ENCODE peak calls at places on chromosome 16, in four cellular contexts. N is ovary, X is uterus, V is heart right ventricle. D is an unnamed sample.
A peak's percentile ranks its signal among the peaks of the same experiment; 100 is the strongest.

GRCh38 chr16:87686697-87687570 is 78.9 kb downstream of the KLHDC4 start:
- DNase-seq in N (no peak), X (no peak), V (no peak), D (peak; percentile 32)

GRCh38 chr16:23581746-23582145 is 14.4 kb downstream of the NDUFAB1 start:
- DNase-seq in N (no peak), X (no peak), V (no peak), D (no peak)

GRCh38 chr16:22369221-22369811 is 5.1 kb downstream of the CDR2 start:
- DNase-seq in N (no peak), X (no peak), V (no peak), D (no peak)

GRCh38 chr16:4160663-4161436 is 44.6 kb upstream of the ADCY9 start:
- DNase-seq in N (no peak), X (no peak), V (no peak), D (no peak)

GRCh38 chr16:69798466-69798865 is 36.3 kb downstream of the WWP2 start:
- DNase-seq in N (no peak), X (no peak), V (no peak), D (no peak)

GRCh38 chr16:19238386-19238785 is 47.1 kb upstream of the CLEC19A start:
- DNase-seq in N (no peak), X (no peak), V (no peak), D (no peak)

GRCh38 chr16:81478876-81479496 is 34.4 kb downstream of the CMIP start:
- DNase-seq in N (no peak), X (no peak), V (no peak), D (no peak)

GRCh38 chr16:78987676-78988075 is 612.9 kb downstream of the MAF start:
- DNase-seq in N (no peak), X (no peak), V (no peak), D (no peak)

GRCh38 chr16:12458591-12459400 is 344.9 kb downstream of the CPPED1 start:
- DNase-seq in N (no peak), X (no peak), V (peak; percentile 33), D (no peak)

GRCh38 chr16:64933890-64934289 is 188.0 kb downstream of the CDH11 start:
- DNase-seq in N (no peak), X (no peak), V (no peak), D (no peak)

GRCh38 chr16:8655184-8655717 is 19.2 kb upstream of the ABAT start:
- DNase-seq in N (no peak), X (no peak), V (no peak), D (peak; percentile 30)

GRCh38 chr16:69934044-69934443 is 17.1 kb upstream of the CLEC18A start:
- DNase-seq in N (no peak), X (no peak), V (no peak), D (no peak)

GRCh38 chr16:85457366-85457765 is 155.8 kb upstream of the GSE1 start:
- DNase-seq in N (no peak), X (no peak), V (no peak), D (no peak)

GRCh38 chr16:67993207-67994036 is 5.9 kb downstream of the DPEP2 start:
- DNase-seq in N (peak; percentile 82), X (peak; percentile 77), V (peak; percentile 88), D (peak; percentile 70)

GRCh38 chr16:11052080-11052808 is 107.9 kb downstream of the CLEC16A start:
- DNase-seq in N (no peak), X (no peak), V (no peak), D (no peak)

GRCh38 chr16:55169780-55170179 is 154.2 kb upstream of the IRX6 start:
- DNase-seq in N (no peak), X (no peak), V (no peak), D (no peak)

GRCh38 chr16:23991044-23991443 is 155.3 kb downstream of the PRKCB start:
- DNase-seq in N (no peak), X (no peak), V (no peak), D (no peak)

GRCh38 chr16:79269211-79269863 is 331.2 kb downstream of the MAF start:
- DNase-seq in N (no peak), X (no peak), V (no peak), D (no peak)

GRCh38 chr16:72216767-72217166 is 44.8 kb upstream of the PMFBP1 start:
- DNase-seq in N (no peak), X (no peak), V (no peak), D (no peak)

GRCh38 chr16:77297996-77298637 is 98.9 kb downstream of the SYCE1L start:
- DNase-seq in N (no peak), X (no peak), V (no peak), D (no peak)

GRCh38 chr16:73076291-73076959 is 28.5 kb upstream of the ZFHX3 start:
- DNase-seq in N (no peak), X (no peak), V (no peak), D (no peak)

DNA sequence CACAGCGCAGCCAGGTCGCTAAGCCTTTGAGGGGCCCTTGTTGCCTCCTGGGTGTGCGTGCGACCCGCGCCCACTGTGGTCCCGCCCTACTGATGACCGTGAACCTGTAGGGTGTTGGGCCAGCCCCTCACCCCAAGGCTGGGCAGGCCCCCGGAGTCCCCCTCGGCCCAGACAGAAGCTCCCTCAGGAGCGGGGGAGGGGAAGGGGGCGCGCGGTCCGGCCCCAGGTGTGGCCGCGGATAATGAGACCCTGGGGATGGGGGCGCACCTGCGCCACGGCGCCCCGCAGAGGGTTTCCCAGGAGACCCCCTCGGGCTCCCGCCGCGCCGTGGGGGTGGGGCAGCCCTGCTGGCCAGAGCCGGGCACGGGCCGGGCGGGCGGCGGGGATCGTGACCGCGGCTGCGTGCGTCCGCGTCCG is 378 bp upstream of the ARHGDIG start:
- DNase-seq in N (no peak), X (no peak), V (no peak), D (no peak)
- H3K4me3 ChIP-seq in N (no peak overlapping the region), X (no peak overlapping the region), V (no peak overlapping the region), D (no peak overlapping the region)

DNA sequence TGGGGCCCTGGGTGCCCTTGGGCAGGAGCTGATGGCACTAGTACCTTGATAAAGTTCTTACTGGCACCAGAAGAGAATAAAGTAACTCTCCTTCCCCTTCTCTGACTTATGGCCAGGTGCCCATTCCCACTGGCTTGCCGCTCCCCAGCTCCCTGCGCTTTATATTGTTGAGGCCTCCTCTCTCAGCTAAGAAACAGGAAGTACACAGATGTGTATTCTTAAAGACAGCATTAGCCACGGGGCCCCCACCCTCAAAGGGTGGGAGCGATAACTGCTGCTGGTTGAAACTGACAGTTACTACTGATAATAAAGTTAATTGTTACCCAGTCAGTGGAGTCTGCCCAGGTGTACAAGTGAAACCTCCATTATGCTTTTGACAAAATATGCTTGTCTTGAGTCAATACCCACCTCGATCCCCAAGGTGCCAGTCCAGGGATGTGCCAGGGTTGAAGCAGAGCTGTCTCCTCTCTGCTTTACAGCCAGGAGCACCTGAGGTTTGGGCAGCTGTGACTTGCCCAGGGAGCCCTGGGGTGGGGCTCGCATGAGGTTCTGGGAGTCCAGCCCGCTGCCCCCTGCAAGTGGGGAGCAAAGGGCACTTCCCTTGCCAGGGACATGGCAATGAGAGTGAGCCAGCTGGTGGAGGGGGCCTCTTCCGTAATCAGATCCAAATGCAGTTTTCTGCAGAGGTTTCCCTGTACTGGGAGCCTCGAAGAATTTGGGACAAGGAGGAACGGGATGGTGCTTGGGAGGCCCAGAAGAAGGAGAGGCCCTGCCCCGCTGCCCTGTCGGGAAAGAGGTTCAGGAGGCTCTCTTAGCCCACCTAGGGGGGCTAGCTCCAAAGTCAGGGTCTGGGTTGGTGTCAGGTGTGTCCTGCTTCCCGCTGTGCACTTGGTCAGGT is 5.4 kb upstream of the CLDN9 start:
- DNase-seq in N (no peak), X (no peak), V (no peak), D (no peak)
- H3K27me3 ChIP-seq in N (peaks cover 8% of the 10 kb centered on the region), X (peaks cover 3% of the 10 kb centered on the region), V (peaks cover 59% of the 10 kb centered on the region), D (peaks cover 38% of the 10 kb centered on the region)

DNA sequence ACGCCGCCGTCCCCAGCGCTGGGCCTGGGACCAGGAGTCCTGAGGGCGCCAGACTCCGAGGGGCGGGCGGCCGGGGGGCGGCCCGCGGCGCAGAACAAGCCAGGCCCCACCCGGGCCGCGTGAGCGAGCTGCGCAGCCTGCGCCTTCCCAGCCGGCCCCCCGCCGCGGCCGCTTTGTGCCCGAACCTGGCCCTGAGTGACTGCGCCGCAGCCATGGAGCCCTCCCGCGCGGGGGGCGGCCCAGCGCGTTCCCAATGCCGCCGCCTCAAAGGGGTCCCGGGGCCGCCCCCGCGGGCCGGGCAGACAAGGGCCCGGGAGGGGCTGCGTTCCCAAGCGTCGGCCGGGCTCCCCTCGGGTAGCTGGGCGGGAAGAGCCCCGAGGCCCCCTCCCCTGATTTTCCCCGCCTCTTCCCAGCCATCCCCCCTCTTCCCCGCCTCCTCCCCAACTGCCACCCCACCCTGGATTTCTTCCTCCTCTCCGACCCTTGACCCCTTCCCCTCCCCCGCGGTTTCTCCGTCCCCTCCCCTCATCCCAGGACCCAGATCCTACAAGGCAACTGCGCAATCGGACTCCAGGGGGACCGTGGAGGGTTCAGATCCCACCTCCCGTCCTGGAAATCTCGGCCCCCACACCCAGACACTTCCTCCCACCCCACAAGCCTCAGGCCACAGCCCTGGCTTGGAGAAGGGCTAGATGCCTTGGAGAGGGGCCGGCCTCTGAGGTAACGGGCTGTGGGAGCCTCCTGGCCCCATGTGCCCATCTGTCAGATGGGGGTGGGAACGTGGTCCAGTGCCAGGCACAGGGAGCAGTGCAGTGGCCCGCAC is 17.1 kb downstream of the ZNF423 start:
- DNase-seq in N (peak; percentile 49), X (peak; percentile 33), V (peak; percentile 27), D (no peak)
- H3K27ac ChIP-seq in N (peak overlapping the region; percentile 17), X (peak overlapping the region; percentile 43), V (peak overlapping the region; percentile 72), D (no peak overlapping the region)

DNA sequence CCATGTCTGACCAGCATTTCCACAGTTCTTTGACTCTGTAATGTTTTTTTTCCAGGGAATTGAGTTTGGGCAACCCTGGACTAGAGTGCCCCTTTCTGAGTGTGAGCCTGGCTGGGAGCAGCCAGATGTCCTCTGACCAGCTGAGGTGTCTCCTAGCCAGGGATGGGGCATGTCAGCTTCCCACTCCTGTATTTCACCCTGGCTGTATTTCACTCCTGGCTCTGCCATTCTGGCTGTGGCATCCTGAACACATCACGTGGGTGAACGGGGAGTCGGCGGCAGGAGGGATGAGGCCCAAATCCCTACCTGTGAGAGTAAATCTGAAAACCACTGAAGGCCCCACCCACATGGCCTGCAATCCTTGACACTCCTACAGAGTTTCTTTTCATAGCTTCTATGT is 31.3 kb downstream of the KDM8 start:
- DNase-seq in N (no peak), X (no peak), V (no peak), D (no peak)
- H3K4me3 ChIP-seq in N (no peak overlapping the region), X (no peak overlapping the region), V (no peak overlapping the region), D (no peak overlapping the region)

DNA sequence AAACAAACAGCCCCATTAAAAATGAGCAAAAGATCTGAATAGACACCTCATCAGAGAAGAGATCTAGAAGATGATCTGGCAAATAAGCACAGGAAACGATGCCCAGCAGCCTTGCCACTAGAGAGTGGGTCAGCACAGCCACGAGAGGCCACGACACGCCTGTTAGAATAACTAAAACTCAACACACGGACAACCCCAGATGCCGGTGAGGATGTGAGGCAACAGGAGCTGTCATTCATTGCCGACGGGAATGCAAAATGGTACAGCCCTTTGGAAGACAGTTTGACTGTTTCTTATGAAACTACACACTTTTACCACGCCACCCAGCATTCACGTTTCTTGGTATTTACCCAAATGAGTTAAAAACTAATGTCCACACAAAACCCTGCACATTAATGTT is 31.5 kb downstream of the CBFA2T3 start:
- DNase-seq in N (no peak), X (no peak), V (no peak), D (peak; percentile 25)
- H3K27me3 ChIP-seq in N (peaks cover 3% of the 10 kb centered on the region), X (no peaks in the 10 kb centered on the region), V (peaks cover 27% of the 10 kb centered on the region), D (no peaks in the 10 kb centered on the region)

GRCh38 chr16:57993897-57994296 is 6.6 kb downstream of the ZNF319 start:
- DNase-seq in N (no peak), X (no peak), V (no peak), D (no peak)
- H3K27ac ChIP-seq in N (no peak overlapping the region), X (no peak overlapping the region), V (no peak overlapping the region), D (no peak overlapping the region)

GRCh38 chr16:86507173-86508027 is 2.9 kb upstream of the FOXF1 start:
- DNase-seq in N (no peak), X (no peak), V (no peak), D (no peak)
- H3K4me3 ChIP-seq in N (peak overlapping the region; percentile 59), X (no peak overlapping the region), V (no peak overlapping the region), D (peak overlapping the region; percentile 67)